ENCODE peak calls at places on chromosomes 5 and 9, in four cellular contexts. One of them, this sample, is unnamed.
A peak's percentile ranks its signal among the peaks of the same experiment; 100 is the strongest.

GRCh38 chr9:33466565-33467495 is 6.9 kb downstream of the NOL6 start:
- DNase-seq in tibial nerve: peak; percentile 50
- DNase-seq in transverse colon: peak; percentile 78
- DNase-seq in astrocyte: no peak
- DNase-seq in this sample: peak; percentile 42

GRCh38 chr9:12613071-12613470 is 80.1 kb upstream of the TYRP1 start:
- DNase-seq in tibial nerve: no peak
- DNase-seq in transverse colon: no peak
- DNase-seq in astrocyte: no peak
- DNase-seq in this sample: no peak

GRCh38 chr5:91690921-91691320 is 307.8 kb upstream of the ARRDC3 start:
- DNase-seq in tibial nerve: no peak
- DNase-seq in transverse colon: no peak
- DNase-seq in astrocyte: no peak
- DNase-seq in this sample: no peak

GRCh38 chr9:125142560-125143376 is 560 bp downstream of the SCAI start:
- DNase-seq in tibial nerve: no peak
- DNase-seq in transverse colon: peak; percentile 11
- DNase-seq in astrocyte: no peak
- DNase-seq in this sample: no peak

GRCh38 chr5:180423598-180423997 is 70.5 kb upstream of the GFPT2 start:
- DNase-seq in tibial nerve: no peak
- DNase-seq in transverse colon: no peak
- DNase-seq in astrocyte: no peak
- DNase-seq in this sample: no peak

GRCh38 chr9:89225587-89225986 is 47.0 kb upstream of the SHC3 start:
- DNase-seq in tibial nerve: no peak
- DNase-seq in transverse colon: no peak
- DNase-seq in astrocyte: peak; percentile 29
- DNase-seq in this sample: no peak

GRCh38 chr5:106171708-106172107 is 1499.0 kb downstream of the EFNA5 start:
- DNase-seq in tibial nerve: no peak
- DNase-seq in transverse colon: no peak
- DNase-seq in astrocyte: peak; percentile 64
- DNase-seq in this sample: no peak

GRCh38 chr9:12798066-12798770 is 23.4 kb downstream of the LURAP1L start:
- DNase-seq in tibial nerve: no peak
- DNase-seq in transverse colon: no peak
- DNase-seq in astrocyte: no peak
- DNase-seq in this sample: no peak

GRCh38 chr9:77455312-77455927 is 192.7 kb downstream of the GNA14 start:
- DNase-seq in tibial nerve: peak; percentile 18
- DNase-seq in transverse colon: peak; percentile 74
- DNase-seq in astrocyte: no peak
- DNase-seq in this sample: no peak

GRCh38 chr9:134922932-134923240 is 5.2 kb upstream of the FCN1 start:
- DNase-seq in tibial nerve: no peak
- DNase-seq in transverse colon: no peak
- DNase-seq in astrocyte: no peak
- DNase-seq in this sample: no peak

GRCh38 chr5:13478831-13479465 is 465.5 kb downstream of the DNAH5 start:
- DNase-seq in tibial nerve: peak; percentile 7
- DNase-seq in transverse colon: no peak
- DNase-seq in astrocyte: peak; percentile 39
- DNase-seq in this sample: no peak

GRCh38 chr5:76363385-76364261 is 39.5 kb upstream of the IQGAP2 start:
- DNase-seq in tibial nerve: peak; percentile 8
- DNase-seq in transverse colon: peak; percentile 84
- DNase-seq in astrocyte: no peak
- DNase-seq in this sample: no peak

GRCh38 chr9:2722715-2723114 is 5.4 kb downstream of the KCNV2 start:
- DNase-seq in tibial nerve: no peak
- DNase-seq in transverse colon: no peak
- DNase-seq in astrocyte: peak; percentile 73
- DNase-seq in this sample: peak; percentile 80

GRCh38 chr9:132663120-132663519 is 6.7 kb downstream of the DDX31 start:
- DNase-seq in tibial nerve: no peak
- DNase-seq in transverse colon: no peak
- DNase-seq in astrocyte: no peak
- DNase-seq in this sample: no peak

GRCh38 chr5:95080456-95080855 is 204.4 kb downstream of the MCTP1 start:
- DNase-seq in tibial nerve: no peak
- DNase-seq in transverse colon: no peak
- DNase-seq in astrocyte: no peak
- DNase-seq in this sample: no peak

GRCh38 chr5:172617817-172618216 is 23.2 kb upstream of the NEURL1B start:
- DNase-seq in tibial nerve: no peak
- DNase-seq in transverse colon: no peak
- DNase-seq in astrocyte: no peak
- DNase-seq in this sample: no peak

GRCh38 chr5:14851067-14851422 is 20.5 kb downstream of the ANKH start:
- DNase-seq in tibial nerve: no peak
- DNase-seq in transverse colon: no peak
- DNase-seq in astrocyte: no peak
- DNase-seq in this sample: no peak

GRCh38 chr5:167822241-167822640 is 469.2 kb upstream of the WWC1 start:
- DNase-seq in tibial nerve: no peak
- DNase-seq in transverse colon: no peak
- DNase-seq in astrocyte: peak; percentile 75
- DNase-seq in this sample: no peak

GRCh38 chr9:105751761-105752160 is 57.4 kb downstream of the TMEM38B start:
- DNase-seq in tibial nerve: no peak
- DNase-seq in transverse colon: no peak
- DNase-seq in astrocyte: no peak
- DNase-seq in this sample: no peak

GRCh38 chr9:106885451-106885850 is 22.5 kb downstream of the ZNF462 start:
- DNase-seq in tibial nerve: no peak
- DNase-seq in transverse colon: no peak
- DNase-seq in astrocyte: peak; percentile 75
- DNase-seq in this sample: peak; percentile 72

GRCh38 chr5:67992919-67993318 is 222.6 kb upstream of the PIK3R1 start:
- DNase-seq in tibial nerve: no peak
- DNase-seq in transverse colon: no peak
- DNase-seq in astrocyte: peak; percentile 54
- DNase-seq in this sample: no peak

GRCh38 chr9:34559616-34560546 is 29.6 kb downstream of the CNTFR start:
- DNase-seq in tibial nerve: peak; percentile 37
- DNase-seq in transverse colon: peak; percentile 60
- DNase-seq in astrocyte: peak; percentile 40
- DNase-seq in this sample: peak; percentile 59

GRCh38 chr5:32559411-32559810 is 25.9 kb upstream of the SUB1 start:
- DNase-seq in tibial nerve: no peak
- DNase-seq in transverse colon: no peak
- DNase-seq in astrocyte: no peak
- DNase-seq in this sample: no peak

GRCh38 chr9:91839926-91840464 is 110.0 kb downstream of the ROR2 start:
- DNase-seq in tibial nerve: no peak
- DNase-seq in transverse colon: no peak
- DNase-seq in astrocyte: no peak
- DNase-seq in this sample: no peak

GRCh38 chr9:93133641-93134017 is 422 bp downstream of the NINJ1 start:
- DNase-seq in tibial nerve: peak; percentile 72
- DNase-seq in transverse colon: peak; percentile 86
- DNase-seq in astrocyte: peak; percentile 85
- DNase-seq in this sample: peak; percentile 77

GRCh38 chr5:59716029-59716428 is 177.5 kb downstream of the PDE4D start:
- DNase-seq in tibial nerve: no peak
- DNase-seq in transverse colon: no peak
- DNase-seq in astrocyte: no peak
- DNase-seq in this sample: no peak

GRCh38 chr5:109705596-109705995 is 15.9 kb downstream of the MAN2A1 start:
- DNase-seq in tibial nerve: no peak
- DNase-seq in transverse colon: no peak
- DNase-seq in astrocyte: peak; percentile 78
- DNase-seq in this sample: no peak

GRCh38 chr9:32590476-32590875 is 17.5 kb upstream of the NDUFB6 start:
- DNase-seq in tibial nerve: no peak
- DNase-seq in transverse colon: no peak
- DNase-seq in astrocyte: peak; percentile 63
- DNase-seq in this sample: no peak

GRCh38 chr5:17182494-17182893 is 34.9 kb upstream of the BASP1 start:
- DNase-seq in tibial nerve: no peak
- DNase-seq in transverse colon: no peak
- DNase-seq in astrocyte: peak; percentile 67
- DNase-seq in this sample: no peak

GRCh38 chr5:14996997-14997396 is 125.4 kb upstream of the ANKH start:
- DNase-seq in tibial nerve: no peak
- DNase-seq in transverse colon: no peak
- DNase-seq in astrocyte: no peak
- DNase-seq in this sample: no peak

GRCh38 chr5:141319202-141319601 is 1.4 kb downstream of the TAF7 start:
- DNase-seq in tibial nerve: no peak
- DNase-seq in transverse colon: no peak
- DNase-seq in astrocyte: no peak
- DNase-seq in this sample: no peak
- H3K9me3 ChIP-seq in tibial nerve: peaks cover 8% of the 10 kb centered on the region
- H3K9me3 ChIP-seq in transverse colon: peaks cover 66% of the 10 kb centered on the region
- H3K9me3 ChIP-seq in astrocyte: peaks cover 27% of the 10 kb centered on the region
- H3K9me3 ChIP-seq in this sample: peaks cover 17% of the 10 kb centered on the region

GRCh38 chr5:65185468-65185867 is 296.3 kb downstream of the ADAMTS6 start:
- DNase-seq in tibial nerve: no peak
- DNase-seq in transverse colon: no peak
- DNase-seq in astrocyte: peak; percentile 65
- DNase-seq in this sample: no peak
- H3K27ac ChIP-seq in tibial nerve: no peak overlapping the region
- H3K27ac ChIP-seq in transverse colon: no peak overlapping the region
- H3K27ac ChIP-seq in astrocyte: peak overlapping the region; percentile 55
- H3K27ac ChIP-seq in this sample: no peak overlapping the region

DNA sequence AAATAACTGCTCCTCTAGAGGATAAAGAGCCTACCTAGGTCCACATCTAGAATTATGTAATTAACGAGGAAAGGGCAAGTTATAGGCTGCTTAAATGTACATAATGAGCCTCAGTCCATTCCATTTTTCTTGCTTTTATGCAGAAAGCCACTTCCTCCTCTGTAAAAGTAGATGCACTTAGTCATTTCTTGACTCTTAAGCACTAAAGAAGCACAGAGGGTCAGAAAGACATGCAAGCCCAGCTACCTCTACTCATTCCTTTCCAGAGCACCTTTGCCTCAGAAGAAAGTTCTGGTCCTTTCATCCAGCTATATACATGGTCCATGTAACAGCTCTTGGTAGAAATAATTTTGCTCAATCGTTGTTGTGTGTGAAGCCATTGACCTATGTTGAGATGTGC is 308.0 kb upstream of the NREP start:
- DNase-seq in tibial nerve: no peak
- DNase-seq in transverse colon: no peak
- DNase-seq in astrocyte: no peak
- DNase-seq in this sample: no peak
- H3K9me3 ChIP-seq in tibial nerve: no peaks in the 10 kb centered on the region
- H3K9me3 ChIP-seq in transverse colon: no peaks in the 10 kb centered on the region
- H3K9me3 ChIP-seq in astrocyte: no peaks in the 10 kb centered on the region
- H3K9me3 ChIP-seq in this sample: no peaks in the 10 kb centered on the region

GRCh38 chr5:170104299-170104698 is 1.4 kb upstream of the FOXI1 start:
- DNase-seq in tibial nerve: no peak
- DNase-seq in transverse colon: no peak
- DNase-seq in astrocyte: no peak
- DNase-seq in this sample: no peak
- H3K27ac ChIP-seq in tibial nerve: no peak overlapping the region
- H3K27ac ChIP-seq in transverse colon: no peak overlapping the region
- H3K27ac ChIP-seq in astrocyte: no peak overlapping the region
- H3K27ac ChIP-seq in this sample: no peak overlapping the region

DNA sequence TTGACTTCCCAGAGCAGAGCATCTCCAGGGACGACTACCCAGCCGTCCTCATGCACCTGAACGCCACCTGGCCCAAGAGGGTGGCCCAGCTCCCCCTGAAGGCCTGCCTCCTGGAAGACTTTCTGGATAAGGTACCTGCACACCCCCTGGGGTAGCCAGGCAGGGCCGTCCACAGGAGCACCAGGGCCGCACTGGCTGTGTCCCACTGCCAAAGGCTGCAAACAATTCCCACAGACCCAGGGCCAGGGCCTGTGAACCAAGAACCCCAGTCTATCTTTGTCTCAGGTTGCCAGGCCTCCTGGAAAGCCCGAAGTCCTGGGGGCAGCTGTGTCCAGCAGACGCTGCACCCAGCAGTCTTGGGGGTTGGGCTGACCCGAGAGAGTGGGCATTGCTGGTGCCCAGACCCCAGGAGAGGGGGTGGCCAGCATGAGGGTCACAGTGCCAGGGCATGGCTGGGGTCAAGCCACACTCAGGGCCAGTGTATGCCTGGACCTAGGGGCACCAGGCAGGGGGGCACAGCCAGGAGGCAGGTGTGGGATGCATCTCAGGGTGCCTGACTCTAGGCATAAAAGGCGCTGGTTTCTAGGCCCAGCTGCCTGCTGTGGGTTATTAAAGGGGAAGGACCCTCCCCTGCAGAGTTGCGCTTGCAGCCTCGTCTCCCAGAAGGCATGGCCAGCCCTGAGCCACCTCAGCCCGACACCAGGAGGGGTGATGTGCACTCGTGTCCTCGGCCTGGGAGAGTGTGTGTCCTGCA is 17.7 kb downstream of the SLC6A18 start:
- DNase-seq in tibial nerve: no peak
- DNase-seq in transverse colon: no peak
- DNase-seq in astrocyte: no peak
- DNase-seq in this sample: no peak
- H3K9me3 ChIP-seq in tibial nerve: no peaks in the 10 kb centered on the region
- H3K9me3 ChIP-seq in transverse colon: no peaks in the 10 kb centered on the region
- H3K9me3 ChIP-seq in astrocyte: no peaks in the 10 kb centered on the region
- H3K9me3 ChIP-seq in this sample: no peaks in the 10 kb centered on the region

DNA sequence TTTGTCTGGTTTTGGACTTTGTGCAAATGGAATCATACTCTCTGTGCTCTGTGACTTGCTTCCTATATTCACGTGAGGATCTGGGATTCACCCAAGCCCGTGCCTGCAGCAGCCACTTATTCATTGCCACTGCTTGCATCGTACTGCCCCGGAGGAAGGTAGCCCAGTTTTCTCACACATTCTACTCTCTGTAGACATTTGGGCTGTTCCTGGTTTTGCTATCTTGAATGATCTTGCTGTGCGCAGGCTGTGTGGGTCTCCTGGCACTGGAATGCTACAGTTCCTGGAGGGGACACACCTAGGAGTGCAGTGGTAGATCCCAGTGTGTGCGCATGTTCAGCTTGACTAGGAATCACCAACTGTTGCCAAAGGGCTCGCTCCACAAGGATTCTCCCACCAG is 99.2 kb upstream of the BOD1 start:
- DNase-seq in tibial nerve: no peak
- DNase-seq in transverse colon: no peak
- DNase-seq in astrocyte: no peak
- DNase-seq in this sample: no peak
- H3K27ac ChIP-seq in tibial nerve: no peak overlapping the region
- H3K27ac ChIP-seq in transverse colon: no peak overlapping the region
- H3K27ac ChIP-seq in astrocyte: no peak overlapping the region
- H3K27ac ChIP-seq in this sample: no peak overlapping the region